ENCODE peak calls at places on chromosome 21, in seven cellular contexts. D is left cardiac atrium; X is stimulated activated CD8-positive, alpha-beta memory T cell treated with anti-CD3 and anti-CD28 coated beads, Interleukin-4, amount 100 ng/mL, for 4 hours; N is activated naive CD4-positive, alpha-beta T cell treated with Interleukin-2 at 50 U/mL for 16 hours; K is heart left ventricle; B is stimulated activated CD4-positive, alpha-beta T cell treated with anti-CD3 and anti-CD28 coated beads, TNF-alpha, amount 100 ng/mL, for 1 hour; L is CD4-positive, CD25-positive, alpha-beta regulatory T cell. G is an unnamed sample.

GRCh38 chr21:37294674-37295073 is 27.5 kb upstream of the VPS26C start:
- DNase-seq in D (no peak), X (no peak), N (no peak), K (no peak), B (no peak), L (no peak), G (no peak)

GRCh38 chr21:39911286-39911685 is 44.0 kb downstream of the PCP4 start:
- DNase-seq in D (no peak), X (no peak), N (no peak), K (no peak), B (no peak), L (no peak), G (no peak)

GRCh38 chr21:45219517-45219916 is 68.2 kb downstream of the POFUT2 start:
- DNase-seq in D (no peak), X (no peak), N (no peak), K (no peak), B (no peak), L (no peak), G (no peak)

GRCh38 chr21:29102791-29103257 is 27.6 kb upstream of the MAP3K7CL start:
- DNase-seq in D (no peak), X (no peak), N (no peak), K (no peak), B (no peak), L (no peak), G (peak)

GRCh38 chr21:43361127-43361492 is 65.8 kb downstream of the SIK1 start:
- DNase-seq in D (no peak), X (no peak), N (no peak), K (peak), B (no peak), L (peak), G (peak)

GRCh38 chr21:44526096-44526997 is 13.6 kb downstream of the KRTAP10-1 start:
- DNase-seq in D (no peak), X (no peak), N (no peak), K (no peak), B (no peak), L (no peak), G (no peak)

GRCh38 chr21:14833221-14833620 is 231.6 kb downstream of the NRIP1 start:
- DNase-seq in D (no peak), X (no peak), N (no peak), K (no peak), B (no peak), L (no peak), G (no peak)

GRCh38 chr21:39688010-39688409 is 57.0 kb upstream of the IGSF5 start:
- DNase-seq in D (no peak), X (no peak), N (no peak), K (no peak), B (no peak), L (no peak), G (no peak)

GRCh38 chr21:41651830-41652229 is 115.0 kb downstream of the RIPK4 start:
- DNase-seq in D (no peak), X (no peak), N (no peak), K (no peak), B (no peak), L (no peak), G (no peak)

GRCh38 chr21:43906585-43907370 is 41.8 kb downstream of the AGPAT3 start:
- DNase-seq in D (no peak), X (no peak), N (no peak), K (no peak), B (no peak), L (no peak), G (no peak)

GRCh38 chr21:32359719-32360260 is 33.0 kb downstream of the URB1 start:
- DNase-seq in D (no peak), X (no peak), N (no peak), K (no peak), B (no peak), L (no peak), G (no peak)

GRCh38 chr21:44955141-44955802 is 15.4 kb downstream of the SLX9 start:
- DNase-seq in D (peak), X (no peak), N (no peak), K (no peak), B (no peak), L (no peak), G (no peak)

GRCh38 chr21:42878678-42878992 is 704 bp downstream of the WDR4 start:
- DNase-seq in D (no peak), X (no peak), N (no peak), K (no peak), B (no peak), L (no peak), G (no peak)

GRCh38 chr21:28975401-28975800 is 17.3 kb downstream of the LTN1 start:
- DNase-seq in D (no peak), X (no peak), N (no peak), K (no peak), B (no peak), L (no peak), G (no peak)

GRCh38 chr21:45871616-45872236 is 109.8 kb upstream of the COL6A1 start:
- DNase-seq in D (no peak), X (no peak), N (no peak), K (no peak), B (no peak), L (no peak), G (no peak)

GRCh38 chr21:33013618-33014017 is 12.1 kb upstream of the OLIG2 start:
- DNase-seq in D (no peak), X (no peak), N (no peak), K (no peak), B (no peak), L (no peak), G (no peak)

GRCh38 chr21:43644609-43645008 is 14.7 kb downstream of the HSF2BP start:
- DNase-seq in D (peak), X (no peak), N (no peak), K (no peak), B (no peak), L (no peak), G (peak)

GRCh38 chr21:29793712-29794111 is 146.1 kb downstream of the GRIK1 start:
- DNase-seq in D (no peak), X (no peak), N (no peak), K (no peak), B (no peak), L (no peak), G (no peak)

GRCh38 chr21:33198346-33199135 is 31.2 kb upstream of the IFNAR2 start:
- DNase-seq in D (peak), X (no peak), N (no peak), K (peak), B (no peak), L (no peak), G (peak)

GRCh38 chr21:42395910-42396625 is at the start of gene TMPRSS3:
- DNase-seq in D (no peak), X (no peak), N (no peak), K (no peak), B (no peak), L (no peak), G (no peak)

GRCh38 chr21:36207577-36208320 is 51.1 kb downstream of the DOP1B start:
- DNase-seq in D (no peak), X (no peak), N (no peak), K (no peak), B (no peak), L (no peak), G (no peak)

GRCh38 chr21:26093094-26093493 is 77.5 kb downstream of the APP start:
- DNase-seq in D (no peak), X (no peak), N (no peak), K (no peak), B (no peak), L (no peak), G (no peak)

GRCh38 chr21:38356898-38357297 is 100.1 kb downstream of the KCNJ15 start:
- DNase-seq in D (no peak), X (no peak), N (no peak), K (no peak), B (no peak), L (no peak), G (no peak)